ENCODE peak calls at places on chromosomes 2 and 18, in nine cellular contexts. One of them, this sample, is unnamed.

GRCh38 chr2:259789-260331 is 4.0 kb downstream of the SH3YL1 start:
- DNase-seq in IMR-90: no peak
- DNase-seq in T-helper 2 cell: no peak
- DNase-seq in SK-MEL-5: no peak
- DNase-seq in H54: no peak
- DNase-seq in pancreas: no peak
- DNase-seq in HS-5: no peak
- DNase-seq in sciatic nerve: no peak
- DNase-seq in activated CD4-positive, alpha-beta T cell treated with anti-CD3 and anti-CD28 coated beads, Interleukin-2, amount 10 ng/mL, durations not matched to agents 7 days and 5 days: no peak
- DNase-seq in this sample: no peak

GRCh38 chr2:174341995-174342571 is 7.3 kb downstream of the SP9 start:
- DNase-seq in H54: no peak
- DNase-seq in SK-MEL-5: no peak
- DNase-seq in IMR-90: no peak
- DNase-seq in T-helper 2 cell: no peak
- DNase-seq in HS-5: no peak
- DNase-seq in pancreas: peak
- DNase-seq in activated CD4-positive, alpha-beta T cell treated with anti-CD3 and anti-CD28 coated beads, Interleukin-2, amount 10 ng/mL, durations not matched to agents 7 days and 5 days: no peak
- DNase-seq in sciatic nerve: peak
- DNase-seq in this sample: no peak

GRCh38 chr2:26401739-26402541 is at the start of gene DRC1:
- DNase-seq in sciatic nerve: peak
- DNase-seq in pancreas: peak
- DNase-seq in T-helper 2 cell: no peak
- DNase-seq in H54: peak
- DNase-seq in SK-MEL-5: no peak
- DNase-seq in activated CD4-positive, alpha-beta T cell treated with anti-CD3 and anti-CD28 coated beads, Interleukin-2, amount 10 ng/mL, durations not matched to agents 7 days and 5 days: peak
- DNase-seq in IMR-90: peak
- DNase-seq in HS-5: peak
- DNase-seq in this sample: peak

GRCh38 chr2:20353597-20353996 is 3.0 kb upstream of the PUM2 start:
- DNase-seq in T-helper 2 cell: no peak
- DNase-seq in activated CD4-positive, alpha-beta T cell treated with anti-CD3 and anti-CD28 coated beads, Interleukin-2, amount 10 ng/mL, durations not matched to agents 7 days and 5 days: no peak
- DNase-seq in pancreas: no peak
- DNase-seq in SK-MEL-5: peak
- DNase-seq in H54: no peak
- DNase-seq in HS-5: no peak
- DNase-seq in sciatic nerve: no peak
- DNase-seq in IMR-90: no peak
- DNase-seq in this sample: no peak

GRCh38 chr18:5979176-5979888 is 84.0 kb upstream of the TMEM200C start:
- DNase-seq in T-helper 2 cell: no peak
- DNase-seq in activated CD4-positive, alpha-beta T cell treated with anti-CD3 and anti-CD28 coated beads, Interleukin-2, amount 10 ng/mL, durations not matched to agents 7 days and 5 days: no peak
- DNase-seq in HS-5: no peak
- DNase-seq in pancreas: no peak
- DNase-seq in sciatic nerve: no peak
- DNase-seq in H54: no peak
- DNase-seq in IMR-90: no peak
- DNase-seq in SK-MEL-5: no peak
- DNase-seq in this sample: no peak

GRCh38 chr2:136015688-136016087 is 30.3 kb upstream of the DARS1 start:
- DNase-seq in T-helper 2 cell: no peak
- DNase-seq in SK-MEL-5: no peak
- DNase-seq in HS-5: no peak
- DNase-seq in pancreas: no peak
- DNase-seq in IMR-90: no peak
- DNase-seq in H54: no peak
- DNase-seq in activated CD4-positive, alpha-beta T cell treated with anti-CD3 and anti-CD28 coated beads, Interleukin-2, amount 10 ng/mL, durations not matched to agents 7 days and 5 days: no peak
- DNase-seq in sciatic nerve: no peak
- DNase-seq in this sample: no peak

GRCh38 chr2:100730290-100730868 is 89.6 kb upstream of the NPAS2 start:
- DNase-seq in activated CD4-positive, alpha-beta T cell treated with anti-CD3 and anti-CD28 coated beads, Interleukin-2, amount 10 ng/mL, durations not matched to agents 7 days and 5 days: peak
- DNase-seq in SK-MEL-5: peak
- DNase-seq in pancreas: no peak
- DNase-seq in T-helper 2 cell: no peak
- DNase-seq in sciatic nerve: peak
- DNase-seq in HS-5: peak
- DNase-seq in H54: no peak
- DNase-seq in IMR-90: peak
- DNase-seq in this sample: no peak

GRCh38 chr2:110116033-110116710 is 550 bp upstream of the MALL start:
- DNase-seq in sciatic nerve: no peak
- DNase-seq in SK-MEL-5: peak
- DNase-seq in activated CD4-positive, alpha-beta T cell treated with anti-CD3 and anti-CD28 coated beads, Interleukin-2, amount 10 ng/mL, durations not matched to agents 7 days and 5 days: no peak
- DNase-seq in HS-5: no peak
- DNase-seq in pancreas: no peak
- DNase-seq in T-helper 2 cell: no peak
- DNase-seq in IMR-90: peak
- DNase-seq in H54: peak
- DNase-seq in this sample: no peak

GRCh38 chr2:45643543-45644542 is 7.6 kb upstream of the PRKCE start:
- DNase-seq in SK-MEL-5: peak
- DNase-seq in HS-5: no peak
- DNase-seq in activated CD4-positive, alpha-beta T cell treated with anti-CD3 and anti-CD28 coated beads, Interleukin-2, amount 10 ng/mL, durations not matched to agents 7 days and 5 days: peak
- DNase-seq in IMR-90: peak
- DNase-seq in pancreas: peak
- DNase-seq in T-helper 2 cell: peak
- DNase-seq in sciatic nerve: peak
- DNase-seq in H54: peak
- DNase-seq in this sample: no peak

GRCh38 chr2:218961229-218961628 is 1.8 kb downstream of the CDK5R2 start:
- DNase-seq in SK-MEL-5: no peak
- DNase-seq in T-helper 2 cell: no peak
- DNase-seq in pancreas: no peak
- DNase-seq in IMR-90: no peak
- DNase-seq in H54: no peak
- DNase-seq in activated CD4-positive, alpha-beta T cell treated with anti-CD3 and anti-CD28 coated beads, Interleukin-2, amount 10 ng/mL, durations not matched to agents 7 days and 5 days: no peak
- DNase-seq in sciatic nerve: no peak
- DNase-seq in HS-5: no peak
- DNase-seq in this sample: no peak

GRCh38 chr18:2411381-2411977 is 159.8 kb downstream of the METTL4 start:
- DNase-seq in T-helper 2 cell: no peak
- DNase-seq in activated CD4-positive, alpha-beta T cell treated with anti-CD3 and anti-CD28 coated beads, Interleukin-2, amount 10 ng/mL, durations not matched to agents 7 days and 5 days: no peak
- DNase-seq in sciatic nerve: no peak
- DNase-seq in IMR-90: peak
- DNase-seq in SK-MEL-5: no peak
- DNase-seq in HS-5: peak
- DNase-seq in pancreas: no peak
- DNase-seq in H54: peak
- DNase-seq in this sample: no peak

GRCh38 chr2:159226608-159227007 is 59.9 kb downstream of the WDSUB1 start:
- DNase-seq in sciatic nerve: no peak
- DNase-seq in H54: no peak
- DNase-seq in IMR-90: no peak
- DNase-seq in SK-MEL-5: no peak
- DNase-seq in T-helper 2 cell: no peak
- DNase-seq in activated CD4-positive, alpha-beta T cell treated with anti-CD3 and anti-CD28 coated beads, Interleukin-2, amount 10 ng/mL, durations not matched to agents 7 days and 5 days: no peak
- DNase-seq in pancreas: no peak
- DNase-seq in HS-5: no peak
- DNase-seq in this sample: no peak

GRCh38 chr2:140344842-140345241 is 1564.7 kb upstream of the NXPH2 start:
- DNase-seq in HS-5: peak
- DNase-seq in pancreas: no peak
- DNase-seq in sciatic nerve: no peak
- DNase-seq in SK-MEL-5: no peak
- DNase-seq in T-helper 2 cell: no peak
- DNase-seq in H54: no peak
- DNase-seq in IMR-90: no peak
- DNase-seq in activated CD4-positive, alpha-beta T cell treated with anti-CD3 and anti-CD28 coated beads, Interleukin-2, amount 10 ng/mL, durations not matched to agents 7 days and 5 days: no peak
- DNase-seq in this sample: no peak

GRCh38 chr2:11310212-11310611 is 34.2 kb downstream of the ROCK2 start:
- DNase-seq in activated CD4-positive, alpha-beta T cell treated with anti-CD3 and anti-CD28 coated beads, Interleukin-2, amount 10 ng/mL, durations not matched to agents 7 days and 5 days: no peak
- DNase-seq in IMR-90: no peak
- DNase-seq in pancreas: no peak
- DNase-seq in HS-5: no peak
- DNase-seq in SK-MEL-5: no peak
- DNase-seq in sciatic nerve: no peak
- DNase-seq in T-helper 2 cell: no peak
- DNase-seq in H54: no peak
- DNase-seq in this sample: no peak

GRCh38 chr2:223414646-223415045 is 187.5 kb downstream of the SCG2 start:
- DNase-seq in T-helper 2 cell: no peak
- DNase-seq in H54: no peak
- DNase-seq in SK-MEL-5: no peak
- DNase-seq in HS-5: no peak
- DNase-seq in IMR-90: peak
- DNase-seq in pancreas: no peak
- DNase-seq in sciatic nerve: peak
- DNase-seq in activated CD4-positive, alpha-beta T cell treated with anti-CD3 and anti-CD28 coated beads, Interleukin-2, amount 10 ng/mL, durations not matched to agents 7 days and 5 days: no peak
- DNase-seq in this sample: no peak

GRCh38 chr2:85705680-85706039 is 11.5 kb downstream of the GNLY start:
- DNase-seq in IMR-90: peak
- DNase-seq in SK-MEL-5: no peak
- DNase-seq in pancreas: no peak
- DNase-seq in HS-5: peak
- DNase-seq in H54: no peak
- DNase-seq in activated CD4-positive, alpha-beta T cell treated with anti-CD3 and anti-CD28 coated beads, Interleukin-2, amount 10 ng/mL, durations not matched to agents 7 days and 5 days: no peak
- DNase-seq in sciatic nerve: no peak
- DNase-seq in T-helper 2 cell: no peak
- DNase-seq in this sample: no peak

GRCh38 chr2:127130421-127130820 is 23.5 kb upstream of the BIN1 start:
- DNase-seq in HS-5: no peak
- DNase-seq in activated CD4-positive, alpha-beta T cell treated with anti-CD3 and anti-CD28 coated beads, Interleukin-2, amount 10 ng/mL, durations not matched to agents 7 days and 5 days: no peak
- DNase-seq in sciatic nerve: no peak
- DNase-seq in SK-MEL-5: no peak
- DNase-seq in IMR-90: no peak
- DNase-seq in H54: no peak
- DNase-seq in T-helper 2 cell: no peak
- DNase-seq in pancreas: no peak
- DNase-seq in this sample: no peak

GRCh38 chr2:129767987-129768386 is 211.5 kb upstream of the RAB6C start:
- DNase-seq in T-helper 2 cell: no peak
- DNase-seq in SK-MEL-5: no peak
- DNase-seq in IMR-90: no peak
- DNase-seq in activated CD4-positive, alpha-beta T cell treated with anti-CD3 and anti-CD28 coated beads, Interleukin-2, amount 10 ng/mL, durations not matched to agents 7 days and 5 days: no peak
- DNase-seq in pancreas: no peak
- DNase-seq in sciatic nerve: no peak
- DNase-seq in H54: no peak
- DNase-seq in HS-5: no peak
- DNase-seq in this sample: no peak

GRCh38 chr2:229572434-229573338 is 141.7 kb downstream of the DNER start:
- DNase-seq in T-helper 2 cell: no peak
- DNase-seq in H54: no peak
- DNase-seq in SK-MEL-5: no peak
- DNase-seq in IMR-90: no peak
- DNase-seq in HS-5: no peak
- DNase-seq in pancreas: no peak
- DNase-seq in sciatic nerve: no peak
- DNase-seq in activated CD4-positive, alpha-beta T cell treated with anti-CD3 and anti-CD28 coated beads, Interleukin-2, amount 10 ng/mL, durations not matched to agents 7 days and 5 days: no peak
- DNase-seq in this sample: no peak

GRCh38 chr2:60354713-60355112 is 198.7 kb downstream of the BCL11A start:
- DNase-seq in H54: no peak
- DNase-seq in SK-MEL-5: no peak
- DNase-seq in T-helper 2 cell: no peak
- DNase-seq in pancreas: no peak
- DNase-seq in activated CD4-positive, alpha-beta T cell treated with anti-CD3 and anti-CD28 coated beads, Interleukin-2, amount 10 ng/mL, durations not matched to agents 7 days and 5 days: no peak
- DNase-seq in IMR-90: no peak
- DNase-seq in sciatic nerve: no peak
- DNase-seq in HS-5: no peak
- DNase-seq in this sample: no peak

GRCh38 chr2:218508299-218508698 is 59.9 kb downstream of the USP37 start:
- DNase-seq in SK-MEL-5: no peak
- DNase-seq in HS-5: no peak
- DNase-seq in IMR-90: no peak
- DNase-seq in H54: no peak
- DNase-seq in pancreas: no peak
- DNase-seq in activated CD4-positive, alpha-beta T cell treated with anti-CD3 and anti-CD28 coated beads, Interleukin-2, amount 10 ng/mL, durations not matched to agents 7 days and 5 days: no peak
- DNase-seq in sciatic nerve: no peak
- DNase-seq in T-helper 2 cell: no peak
- DNase-seq in this sample: no peak

GRCh38 chr2:205712508-205712907 is 30.2 kb downstream of the NRP2 start:
- DNase-seq in T-helper 2 cell: no peak
- DNase-seq in pancreas: no peak
- DNase-seq in H54: peak
- DNase-seq in sciatic nerve: no peak
- DNase-seq in SK-MEL-5: no peak
- DNase-seq in activated CD4-positive, alpha-beta T cell treated with anti-CD3 and anti-CD28 coated beads, Interleukin-2, amount 10 ng/mL, durations not matched to agents 7 days and 5 days: no peak
- DNase-seq in IMR-90: peak
- DNase-seq in HS-5: peak
- DNase-seq in this sample: no peak

GRCh38 chr2:10883880-10884529 is 27.7 kb upstream of the KCNF1 start:
- DNase-seq in activated CD4-positive, alpha-beta T cell treated with anti-CD3 and anti-CD28 coated beads, Interleukin-2, amount 10 ng/mL, durations not matched to agents 7 days and 5 days: no peak
- DNase-seq in HS-5: no peak
- DNase-seq in sciatic nerve: no peak
- DNase-seq in H54: no peak
- DNase-seq in T-helper 2 cell: no peak
- DNase-seq in SK-MEL-5: no peak
- DNase-seq in IMR-90: no peak
- DNase-seq in pancreas: no peak
- DNase-seq in this sample: no peak

GRCh38 chr2:32522770-32523169 is 105.1 kb upstream of the TTC27 start:
- DNase-seq in pancreas: no peak
- DNase-seq in sciatic nerve: no peak
- DNase-seq in HS-5: no peak
- DNase-seq in activated CD4-positive, alpha-beta T cell treated with anti-CD3 and anti-CD28 coated beads, Interleukin-2, amount 10 ng/mL, durations not matched to agents 7 days and 5 days: no peak
- DNase-seq in H54: peak
- DNase-seq in T-helper 2 cell: no peak
- DNase-seq in IMR-90: peak
- DNase-seq in SK-MEL-5: no peak
- DNase-seq in this sample: no peak

GRCh38 chr2:85134255-85135065 is 1.3 kb downstream of the TCF7L1 start:
- DNase-seq in SK-MEL-5: no peak
- DNase-seq in IMR-90: peak
- DNase-seq in sciatic nerve: peak
- DNase-seq in pancreas: peak
- DNase-seq in T-helper 2 cell: no peak
- DNase-seq in H54: no peak
- DNase-seq in HS-5: no peak
- DNase-seq in activated CD4-positive, alpha-beta T cell treated with anti-CD3 and anti-CD28 coated beads, Interleukin-2, amount 10 ng/mL, durations not matched to agents 7 days and 5 days: no peak
- DNase-seq in this sample: no peak

GRCh38 chr2:240868286-240869108 is at the start of gene AGXT:
- DNase-seq in sciatic nerve: no peak
- DNase-seq in H54: no peak
- DNase-seq in HS-5: no peak
- DNase-seq in pancreas: no peak
- DNase-seq in SK-MEL-5: no peak
- DNase-seq in T-helper 2 cell: no peak
- DNase-seq in IMR-90: peak
- DNase-seq in activated CD4-positive, alpha-beta T cell treated with anti-CD3 and anti-CD28 coated beads, Interleukin-2, amount 10 ng/mL, durations not matched to agents 7 days and 5 days: no peak
- DNase-seq in this sample: no peak

GRCh38 chr18:33210575-33211189 is 229.8 kb downstream of the CCDC178 start:
- DNase-seq in T-helper 2 cell: no peak
- DNase-seq in HS-5: no peak
- DNase-seq in pancreas: no peak
- DNase-seq in sciatic nerve: no peak
- DNase-seq in activated CD4-positive, alpha-beta T cell treated with anti-CD3 and anti-CD28 coated beads, Interleukin-2, amount 10 ng/mL, durations not matched to agents 7 days and 5 days: no peak
- DNase-seq in IMR-90: peak
- DNase-seq in H54: peak
- DNase-seq in SK-MEL-5: peak
- DNase-seq in this sample: no peak

GRCh38 chr2:176636376-176636775 is 367.1 kb downstream of the MTX2 start:
- DNase-seq in sciatic nerve: no peak
- DNase-seq in IMR-90: no peak
- DNase-seq in T-helper 2 cell: no peak
- DNase-seq in SK-MEL-5: no peak
- DNase-seq in H54: no peak
- DNase-seq in pancreas: no peak
- DNase-seq in activated CD4-positive, alpha-beta T cell treated with anti-CD3 and anti-CD28 coated beads, Interleukin-2, amount 10 ng/mL, durations not matched to agents 7 days and 5 days: no peak
- DNase-seq in HS-5: no peak
- DNase-seq in this sample: no peak

GRCh38 chr2:133566967-133567645 is 1.2 kb downstream of the NCKAP5 start:
- DNase-seq in H54: peak
- DNase-seq in T-helper 2 cell: no peak
- DNase-seq in IMR-90: peak
- DNase-seq in sciatic nerve: peak
- DNase-seq in activated CD4-positive, alpha-beta T cell treated with anti-CD3 and anti-CD28 coated beads, Interleukin-2, amount 10 ng/mL, durations not matched to agents 7 days and 5 days: no peak
- DNase-seq in pancreas: peak
- DNase-seq in SK-MEL-5: no peak
- DNase-seq in HS-5: no peak
- DNase-seq in this sample: no peak

GRCh38 chr2:183034806-183035205 is 3.5 kb downstream of the NCKAP1 start:
- DNase-seq in activated CD4-positive, alpha-beta T cell treated with anti-CD3 and anti-CD28 coated beads, Interleukin-2, amount 10 ng/mL, durations not matched to agents 7 days and 5 days: no peak
- DNase-seq in IMR-90: peak
- DNase-seq in H54: no peak
- DNase-seq in T-helper 2 cell: no peak
- DNase-seq in pancreas: no peak
- DNase-seq in SK-MEL-5: no peak
- DNase-seq in HS-5: no peak
- DNase-seq in sciatic nerve: no peak
- DNase-seq in this sample: no peak

This sample was measured in GOT3.